ENCODE peak calls at places on chromosomes 16 and 17, in six cellular contexts. L, N, E, O, T and P are unnamed samples.

GRCh38 chr16:75116081-75116910 is at the start of gene LDHD:
- DNase-seq in O (peak), L (peak), T (peak), N (peak), E (peak), P (peak)

GRCh38 chr17:79027274-79027924 is 3.4 kb downstream of the C1QTNF1 start:
- DNase-seq in N (peak), T (no peak), E (no peak), O (peak), L (no peak), P (no peak)

GRCh38 chr16:47970291-47970931 is 185.4 kb downstream of the ABCC12 start:
- DNase-seq in L (no peak), O (peak), E (peak), T (peak), N (no peak), P (peak)

GRCh38 chr17:78438271-78438691 is 59.8 kb downstream of the PGS1 start:
- DNase-seq in T (no peak), O (no peak), N (no peak), E (no peak), L (no peak), P (no peak)

GRCh38 chr17:13593757-13594156 is 8.0 kb downstream of the HS3ST3A1 start:
- DNase-seq in L (no peak), E (peak), O (peak), N (no peak), T (no peak), P (no peak)

GRCh38 chr16:86708431-86708830 is 130.1 kb downstream of the FOXL1 start:
- DNase-seq in L (no peak), E (no peak), N (no peak), T (no peak), O (no peak), P (no peak)

GRCh38 chr16:81752225-81752875 is 26.7 kb upstream of the PLCG2 start:
- DNase-seq in T (no peak), N (no peak), O (peak), L (peak), E (no peak), P (peak)

GRCh38 chr16:636206-637080 is at the start of gene METTL26:
- DNase-seq in O (peak), T (peak), N (peak), L (peak), E (peak), P (peak)

GRCh38 chr17:40113961-40114272 is 7.9 kb upstream of the MSL1 start:
- DNase-seq in T (no peak), N (no peak), O (peak), E (no peak), L (no peak), P (no peak)

GRCh38 chr17:14427914-14428639 is 127.2 kb downstream of the HS3ST3B1 start:
- DNase-seq in L (no peak), N (no peak), T (no peak), O (no peak), E (no peak), P (no peak)

GRCh38 chr17:32341141-32341856 is 674 bp downstream of the C17orf75 start:
- DNase-seq in O (peak), E (no peak), L (no peak), N (no peak), T (no peak), P (peak)

GRCh38 chr17:62819511-62820221 is 11.6 kb upstream of the MARCHF10 start:
- DNase-seq in O (peak), T (peak), E (peak), N (peak), L (peak), P (no peak)

GRCh38 chr16:2919511-2920255 is 8.0 kb downstream of the FLYWCH1 start:
- DNase-seq in O (peak), N (peak), E (peak), T (peak), L (peak), P (peak)

GRCh38 chr16:82331397-82331796 is 161.4 kb upstream of the MPHOSPH6 start:
- DNase-seq in E (no peak), T (no peak), O (no peak), N (no peak), L (no peak), P (peak)

GRCh38 chr17:48429638-48430586 is at the start of gene SKAP1:
- DNase-seq in T (no peak), O (no peak), E (no peak), N (no peak), L (no peak), P (no peak)

GRCh38 chr16:67533024-67533560 is 4.5 kb downstream of the RIPOR1 start:
- DNase-seq in L (no peak), T (no peak), E (no peak), N (peak), O (no peak), P (no peak)

GRCh38 chr17:45414997-45415881 is 17.4 kb downstream of the ARHGAP27 start:
- DNase-seq in L (no peak), E (no peak), N (peak), O (no peak), T (no peak), P (no peak)

GRCh38 chr16:85315871-85316270 is 203.6 kb upstream of the CIBAR2 start:
- DNase-seq in N (no peak), O (no peak), L (peak), T (no peak), E (no peak), P (no peak)

GRCh38 chr16:4214215-4214621 is 27.7 kb downstream of the SRL start:
- DNase-seq in E (peak), N (peak), L (peak), O (peak), T (peak), P (no peak)

GRCh38 chr17:73524941-73525679 is 119.1 kb downstream of the SDK2 start:
- DNase-seq in L (no peak), N (peak), O (no peak), E (no peak), T (no peak), P (no peak)

GRCh38 chr16:31460582-31461002 is 1.3 kb downstream of the ARMC5 start:
- DNase-seq in E (peak), N (peak), O (peak), T (peak), L (no peak), P (peak)

GRCh38 chr17:83160443-83161297 is 81.3 kb downstream of the METRNL start:
- DNase-seq in N (no peak), T (no peak), O (no peak), E (no peak), L (no peak), P (no peak)

GRCh38 chr16:56593573-56594291 is 4.4 kb downstream of the MT3 start:
- DNase-seq in E (no peak), O (no peak), N (no peak), L (no peak), T (no peak), P (no peak)

GRCh38 chr17:63946440-63947363 is 14.6 kb upstream of the CD79B start:
- DNase-seq in E (peak), L (no peak), O (peak), T (peak), N (peak), P (peak)

GRCh38 chr16:88380619-88381018 is 2.1 kb upstream of the ZNF469 start:
- DNase-seq in O (no peak), T (no peak), E (no peak), N (peak), L (no peak), P (no peak)

GRCh38 chr17:5121186-5121841 is 5.5 kb downstream of the USP6 start:
- DNase-seq in O (no peak), L (peak), T (no peak), E (no peak), N (no peak), P (no peak)

GRCh38 chr17:76000016-76000754 is 470 bp upstream of the CDK3 start:
- DNase-seq in T (peak), E (no peak), N (peak), O (peak), L (no peak), P (peak)

GRCh38 chr17:19742495-19742894 is 5.6 kb downstream of the ALDH3A1 start:
- DNase-seq in T (no peak), E (no peak), N (peak), O (no peak), L (no peak), P (no peak)